ENCODE peak calls at places on chromosomes 13 and 19, in five cellular contexts. M is cardiac muscle cell; V is adrenal gland; H is A549; I is CD4-positive, alpha-beta T cell. Y is an unnamed sample. For H3K9me3, the result is how much of the 10 kb centered on the place peaks cover.

GRCh38 chr13:80551650-80552497 is 210.9 kb upstream of the SPRY2 start:
- DNase-seq in V (no peak), I (no peak), M (no peak), H (no peak), Y (no peak)

GRCh38 chr19:17624314-17624991 is 63.7 kb downstream of the UNC13A start:
- DNase-seq in V (no peak), I (no peak), H (no peak), M (no peak), Y (no peak)

GRCh38 chr19:46748325-46749109 is 2.3 kb upstream of the STRN4 start:
- DNase-seq in H (peak), I (peak), V (peak), M (peak), Y (peak)

GRCh38 chr19:35088514-35088913 is 27.1 kb upstream of the FXYD3 start:
- DNase-seq in V (no peak), H (peak), M (no peak), I (no peak), Y (no peak)

GRCh38 chr19:17775245-17775927 is 19.6 kb upstream of the B3GNT3 start:
- DNase-seq in V (peak), I (peak), M (peak), H (no peak), Y (no peak)

GRCh38 chr13:31835932-31836331 is 96.6 kb downstream of the RXFP2 start:
- DNase-seq in I (no peak), V (no peak), M (no peak), H (no peak), Y (no peak)

GRCh38 chr19:4567584-4568071 is 8.1 kb upstream of the SEMA6B start:
- DNase-seq in V (peak), M (peak), I (peak), H (no peak), Y (no peak)

GRCh38 chr13:44078806-44079378 is 199.2 kb downstream of the LACC1 start:
- DNase-seq in I (no peak), H (no peak), V (no peak), M (no peak), Y (no peak)

GRCh38 chr13:30998548-30999140 is 66.2 kb downstream of the TEX26 start:
- DNase-seq in H (no peak), M (peak), I (no peak), V (no peak), Y (no peak)

GRCh38 chr19:6490134-6490533 is 8.5 kb upstream of the DENND1C start:
- DNase-seq in M (no peak), I (no peak), V (no peak), H (no peak), Y (no peak)

GRCh38 chr19:43575955-43576451 is 402 bp downstream of the PINLYP start:
- DNase-seq in V (no peak), M (no peak), H (no peak), I (no peak), Y (no peak)

GRCh38 chr19:41409288-41409687 is 11.7 kb downstream of the BCKDHA start:
- DNase-seq in M (peak), I (no peak), V (peak), H (peak), Y (no peak)

GRCh38 chr19:57078802-57079201 is 41.0 kb upstream of the USP29 start:
- DNase-seq in I (no peak), H (no peak), M (no peak), V (no peak), Y (no peak)

GRCh38 chr19:1131718-1132552 is 28.1 kb downstream of the GPX4 start:
- DNase-seq in I (peak), M (peak), V (peak), H (no peak), Y (peak)

GRCh38 chr13:94419304-94419943 is 60.1 kb downstream of the DCT start:
- DNase-seq in I (no peak), H (no peak), V (no peak), M (no peak), Y (no peak)

GRCh38 chr19:31064486-31064885 is 284.8 kb downstream of the TSHZ3 start:
- DNase-seq in V (no peak), M (peak), H (no peak), I (no peak), Y (no peak)

GRCh38 chr19:49631279-49631588 is 8.7 kb downstream of the RRAS start:
- DNase-seq in I (no peak), H (no peak), M (no peak), V (no peak), Y (no peak)

GRCh38 chr19:8654591-8655339 is 24.3 kb downstream of the NFILZ start:
- DNase-seq in H (peak), M (peak), V (peak), I (peak), Y (peak)

GRCh38 chr13:45229172-45229571 is 28.3 kb upstream of the KCTD4 start:
- DNase-seq in I (no peak), H (no peak), M (no peak), V (no peak), Y (no peak)

GRCh38 chr13:47621931-47622330 is 379.1 kb downstream of the SUCLA2 start:
- DNase-seq in H (no peak), I (no peak), V (no peak), M (no peak), Y (no peak)

GRCh38 chr13:98187155-98187726 is 10.2 kb upstream of the RNF113B start:
- DNase-seq in V (no peak), M (no peak), I (no peak), H (no peak), Y (no peak)

GRCh38 chr19:18504886-18505610 is 16.8 kb downstream of the ELL start:
- DNase-seq in M (no peak), I (no peak), H (no peak), V (no peak), Y (no peak)

GRCh38 chr13:90846956-90847355 is 500.5 kb upstream of the MIR17HG start:
- DNase-seq in V (no peak), M (no peak), I (no peak), H (no peak), Y (no peak)

GRCh38 chr13:73984949-73985691 is 149.1 kb downstream of the KLF12 start:
- DNase-seq in I (peak), H (no peak), V (no peak), M (peak), Y (no peak)

GRCh38 chr13:79044415-79044814 is 361.6 kb downstream of the RBM26 start:
- DNase-seq in H (no peak), V (no peak), M (no peak), I (no peak), Y (no peak)

GRCh38 chr13:66673401-66673800 is 556.7 kb downstream of the PCDH9 start:
- DNase-seq in H (no peak), V (no peak), M (no peak), I (no peak), Y (no peak)

GRCh38 chr13:20716951-20717350 is 13.5 kb downstream of the IL17D start:
- DNase-seq in I (no peak), H (no peak), V (no peak), M (peak), Y (no peak)

GRCh38 chr19:29245221-29245620 is 32.3 kb upstream of the UQCRFS1 start:
- DNase-seq in I (no peak), M (no peak), V (no peak), H (no peak), Y (no peak)

GRCh38 chr13:96474158-96474606 is 384.3 kb downstream of the HS6ST3 start:
- DNase-seq in M (no peak), I (no peak), V (no peak), H (no peak), Y (no peak)

GRCh38 chr13:101942038-101942437 is 459.8 kb downstream of the FGF14 start:
- DNase-seq in V (no peak), M (peak), H (peak), I (no peak), Y (no peak)

GRCh38 chr13:101945435-101945834 is 456.4 kb downstream of the FGF14 start:
- DNase-seq in H (no peak), M (no peak), V (no peak), I (no peak), Y (no peak)

GRCh38 chr13:101942535-101943157 is 459.2 kb downstream of the FGF14 start:
- DNase-seq in I (no peak), M (no peak), V (no peak), H (no peak), Y (no peak)

GRCh38 chr13:101939370-101939769 is 462.5 kb downstream of the FGF14 start:
- DNase-seq in H (no peak), I (no peak), V (no peak), M (no peak), Y (no peak)

GRCh38 chr13:101941095-101941777 is 460.6 kb downstream of the FGF14 start:
- DNase-seq in I (no peak), M (peak), V (no peak), H (no peak), Y (no peak)
- TF ChIP-seq CTCF in I (no peak), M (no peak), V (peak), H (no peak), Y (no peak)

DNA sequence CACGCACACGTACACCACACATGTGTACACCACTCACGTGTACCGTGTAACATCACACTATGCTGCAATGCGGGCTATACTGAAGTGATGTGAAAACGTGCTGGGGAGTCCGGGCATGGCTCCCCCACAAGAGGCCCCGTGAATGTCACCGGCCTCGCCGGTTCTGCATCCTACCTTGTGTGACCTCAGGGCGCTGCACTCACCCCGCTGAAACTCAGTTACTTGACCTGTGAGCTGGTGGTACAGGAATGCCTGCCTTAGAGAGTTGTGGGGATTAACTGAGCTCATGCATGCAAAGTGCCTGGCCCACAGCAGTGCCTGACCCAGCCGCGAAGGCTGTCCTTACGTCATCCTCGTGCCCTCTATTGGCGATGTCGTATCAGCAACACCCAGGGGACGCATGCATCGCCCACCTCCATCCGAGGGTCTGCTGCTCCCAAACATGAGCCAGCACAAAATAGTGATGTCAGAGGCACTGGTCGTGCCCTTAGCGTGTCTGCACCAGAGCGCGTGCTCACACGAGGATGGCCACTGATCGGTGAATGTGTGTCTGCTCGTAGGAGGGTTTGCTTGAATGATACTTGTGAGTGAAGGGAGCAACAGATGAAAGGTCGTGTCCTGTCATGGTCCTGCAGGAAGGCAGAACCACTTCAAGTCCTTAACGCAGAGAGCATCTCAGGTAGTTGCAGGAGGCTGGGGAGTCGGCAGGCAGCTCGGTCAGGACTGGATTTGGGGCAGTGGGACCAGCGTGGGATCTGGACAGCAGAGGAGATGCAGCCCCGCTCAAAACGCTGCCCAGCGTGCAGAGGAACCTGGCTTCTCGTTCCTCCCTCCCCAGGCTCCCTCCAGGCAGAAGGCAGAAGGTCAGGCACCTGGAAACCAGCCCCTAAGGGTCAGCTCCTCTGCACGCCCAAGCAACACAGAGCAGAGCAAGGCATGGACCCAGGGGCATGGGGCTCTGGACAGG is 126.2 kb upstream of the SPACA7 start:
- DNase-seq in M (no peak), I (no peak), V (no peak), H (no peak), Y (no peak)
- H3K9me3 ChIP-seq in M (under half), I (under half), V (under half), H (under half), Y (under half)

GRCh38 chr19:11137542-11138384 is 17.8 kb downstream of the SPC24 start:
- DNase-seq in I (peak), V (peak), H (peak), M (peak), Y (peak)
- TF ChIP-seq CTCF in I (peak), V (peak), H (peak), M (peak), Y (peak)

GRCh38 chr19:23558541-23558940 is 128.5 kb downstream of the ZNF675 start:
- DNase-seq in I (no peak), M (no peak), V (no peak), H (no peak), Y (no peak)
- H3K9me3 ChIP-seq in I (under half), M (under half), V (under half), H (under half), Y (under half)

DNA sequence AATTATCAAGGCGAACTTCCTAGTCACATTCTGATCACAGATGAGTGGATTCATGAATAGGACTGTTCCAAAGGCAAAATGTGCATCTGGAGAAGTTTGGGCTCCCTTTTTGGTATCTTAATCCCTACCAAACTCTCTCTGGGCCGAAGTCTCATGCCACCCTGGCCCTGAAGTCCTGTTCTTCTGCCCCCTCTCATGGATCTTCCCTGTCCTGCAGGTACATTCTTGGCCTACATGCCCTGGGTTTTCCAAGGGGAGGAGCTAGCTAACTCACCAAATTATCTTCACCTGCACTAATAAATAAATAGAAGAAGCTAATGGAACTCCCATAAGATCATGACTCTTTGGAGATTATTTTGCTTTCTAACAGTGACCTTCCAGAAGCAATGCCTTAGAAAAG is 50.3 kb downstream of the SERTM1 start:
- DNase-seq in I (no peak), H (no peak), V (no peak), M (no peak), Y (no peak)
- TF ChIP-seq CTCF in I (no peak), H (no peak), V (no peak), M (no peak), Y (no peak)